ENCODE peak calls at places on chromosome 16, in six cellular contexts. S is Calu3, W is substantia nigra, V is astrocyte, F is psoas muscle, M is GM06990. C is an unnamed sample.

GRCh38 chr16:55836158-55836611 is 3.3 kb upstream of the CES1 start:
- DNase-seq in S (no peak), W (no peak), V (no peak), F (no peak), M (no peak), C (no peak)

GRCh38 chr16:3480901-3481695 is 14.2 kb downstream of the C16orf90 start:
- DNase-seq in S (no peak), W (no peak), V (no peak), F (no peak), M (no peak), C (no peak)

GRCh38 chr16:4016648-4017047 is 99.6 kb downstream of the ADCY9 start:
- DNase-seq in S (no peak), W (no peak), V (peak; percentile 10), F (no peak), M (no peak), C (peak; percentile 7)

GRCh38 chr16:15976929-15977637 is 27.7 kb downstream of the ABCC1 start:
- DNase-seq in S (no peak), W (no peak), V (no peak), F (peak; percentile 63), M (no peak), C (peak; percentile 91)

GRCh38 chr16:53055603-53056527 is 1.1 kb downstream of the CHD9 start:
- DNase-seq in S (peak; percentile 37), W (peak; percentile 22), V (peak; percentile 73), F (no peak), M (no peak), C (peak; percentile 94)

GRCh38 chr16:86626966-86627365 is 48.6 kb downstream of the FOXL1 start:
- DNase-seq in S (no peak), W (no peak), V (peak; percentile 21), F (no peak), M (no peak), C (no peak)

GRCh38 chr16:4059969-4060368 is 56.3 kb downstream of the ADCY9 start:
- DNase-seq in S (no peak), W (no peak), V (no peak), F (no peak), M (no peak), C (peak; percentile 55)

GRCh38 chr16:12066823-12067222 is 90.3 kb downstream of the SNX29 start:
- DNase-seq in S (no peak), W (no peak), V (no peak), F (no peak), M (no peak), C (no peak)

GRCh38 chr16:70681382-70682238 is 4.2 kb downstream of the MTSS2 start:
- DNase-seq in S (no peak), W (peak; percentile 89), V (no peak), F (peak; percentile 9), M (no peak), C (no peak)

GRCh38 chr16:54591816-54592246 is 305.2 kb upstream of the IRX3 start:
- DNase-seq in S (no peak), W (no peak), V (no peak), F (no peak), M (no peak), C (no peak)

GRCh38 chr16:25012525-25012991 is 2.6 kb downstream of the ARHGAP17 start:
- DNase-seq in S (no peak), W (no peak), V (peak; percentile 78), F (no peak), M (no peak), C (peak; percentile 59)

GRCh38 chr16:75226550-75227360 is 8.0 kb downstream of the CTRB1 start:
- DNase-seq in S (no peak), W (no peak), V (no peak), F (no peak), M (no peak), C (no peak)

GRCh38 chr16:64089697-64090096 is 1032.2 kb downstream of the CDH11 start:
- DNase-seq in S (no peak), W (no peak), V (no peak), F (no peak), M (no peak), C (peak; percentile 43)

C was measured in fibroblast of pulmonary artery.